ENCODE peak calls at places on chromosomes 11 and 22, in four cellular contexts. E is fibroblast of lung, X is sigmoid colon, J is bronchial epithelial cell. R is an unnamed sample. For H3K27me3, the result is how much of the 10 kb centered on the place peaks cover.

GRCh38 chr11:127919206-127920000 is 668.0 kb downstream of the ETS1 start:
- DNase-seq in X (no peak), J (peak), E (peak), R (peak)

GRCh38 chr11:130775306-130776043 is 140.8 kb downstream of the SNX19 start:
- DNase-seq in J (peak), X (no peak), E (peak), R (peak)

GRCh38 chr11:126512741-126513715 is 157.5 kb downstream of the ST3GAL4 start:
- DNase-seq in E (no peak), X (peak), J (no peak), R (no peak)

GRCh38 chr11:94910779-94911178 is 62.6 kb downstream of the CWC15 start:
- DNase-seq in J (no peak), E (peak), X (no peak), R (no peak)

GRCh38 chr11:28657378-28658030 is 549.3 kb downstream of the METTL15 start:
- DNase-seq in J (peak), X (no peak), E (peak), R (no peak)

GRCh38 chr11:115869780-115870431 is 365.7 kb upstream of the CADM1 start:
- DNase-seq in J (peak), X (no peak), E (peak), R (peak)

GRCh38 chr11:6498121-6498520 is 1.0 kb downstream of the DNHD1 start:
- DNase-seq in E (peak), J (no peak), X (no peak), R (peak)

GRCh38 chr11:60763692-60764369 is 7.2 kb downstream of the MS4A15 start:
- DNase-seq in E (no peak), X (no peak), J (no peak), R (no peak)

GRCh38 chr11:66889974-66890373 is 33.1 kb downstream of the LRFN4 start:
- DNase-seq in E (peak), J (no peak), X (no peak), R (no peak)

GRCh38 chr11:117823294-117823940 is 1.1 kb downstream of the FXYD2 start:
- DNase-seq in J (no peak), X (peak), E (no peak), R (no peak)

GRCh38 chr11:78168539-78169477 is 19.6 kb downstream of the KCTD21 start:
- DNase-seq in E (peak), X (peak), J (no peak), R (peak)

GRCh38 chr11:17718510-17718962 is 835 bp upstream of the MYOD1 start:
- DNase-seq in X (no peak), J (no peak), E (no peak), R (no peak)

GRCh38 chr11:7603031-7603781 is 70.1 kb downstream of the CYB5R2 start:
- DNase-seq in E (no peak), X (no peak), J (no peak), R (no peak)

GRCh38 chr22:33438273-33438672 is 380.1 kb upstream of the SYN3 start:
- DNase-seq in X (peak), E (peak), J (peak), R (peak)

GRCh38 chr11:73260127-73260457 is 12.0 kb upstream of the P2RY6 start:
- DNase-seq in X (no peak), J (no peak), E (no peak), R (no peak)

GRCh38 chr11:33698921-33699320 is 1.7 kb downstream of the C11orf91 start:
- DNase-seq in X (no peak), E (no peak), J (no peak), R (no peak)

GRCh38 chr22:39349506-39349966 is 255 bp upstream of the SYNGR1 start:
- DNase-seq in X (no peak), E (no peak), J (no peak), R (peak)

GRCh38 chr11:77967753-77968152 is 26.7 kb downstream of the INTS4 start:
- DNase-seq in X (no peak), J (peak), E (no peak), R (no peak)

DNA sequence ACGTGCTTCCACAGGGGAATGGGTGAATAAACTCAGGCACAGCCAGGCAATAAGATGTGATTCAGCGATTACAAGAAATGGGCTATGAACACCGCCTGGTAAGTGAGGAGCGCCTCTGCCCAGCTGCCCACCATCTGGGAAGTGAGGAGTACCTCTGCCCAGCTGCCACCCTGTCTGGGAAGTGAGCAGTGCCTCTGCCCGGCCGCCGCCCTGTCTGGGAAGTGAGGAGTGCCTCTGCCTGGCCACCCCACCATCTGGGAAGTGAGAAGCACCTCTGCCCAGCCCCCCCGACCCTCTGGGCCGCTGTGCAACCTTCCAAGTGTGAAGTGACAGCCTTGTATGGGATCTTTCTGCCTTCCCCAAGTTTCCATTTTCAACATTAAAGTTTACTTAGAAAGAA is 73.1 kb upstream of the PRR5 start:
- DNase-seq in X (peak), E (no peak), J (no peak), R (no peak)
- H3K27me3 ChIP-seq in X (under half), E (under half), J (under half), R (under half)

GRCh38 chr11:111447931-111448330 is 64.3 kb downstream of the BTG4 start:
- DNase-seq in J (no peak), E (no peak), X (no peak), R (no peak)
- H3K4me3 ChIP-seq in J (no peak), E (no peak), X (no peak), R (no peak)

DNA sequence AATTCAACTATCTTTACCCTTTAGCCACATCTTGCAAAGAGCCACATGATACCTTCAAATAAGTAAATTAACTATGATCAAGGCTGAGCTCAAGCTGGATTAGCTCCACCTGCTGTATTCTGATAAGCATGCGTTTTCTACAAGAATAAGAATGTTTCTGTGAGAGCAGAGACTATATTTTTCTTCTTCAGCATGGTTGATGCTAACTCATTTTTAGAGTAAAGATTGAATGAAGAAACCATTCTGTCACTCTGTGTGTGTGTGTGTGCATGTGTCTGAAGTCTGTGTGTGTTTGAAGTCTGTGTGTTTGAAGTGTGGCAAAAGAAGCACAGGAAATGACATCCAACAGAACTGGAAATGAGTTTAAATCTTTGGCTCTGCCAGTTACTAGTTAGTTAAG is 12.0 kb upstream of the LAYN start:
- DNase-seq in X (no peak), E (no peak), J (peak), R (no peak)
- H3K27me3 ChIP-seq in X (under half), E (under half), J (under half), R (under half)

GRCh38 chr11:134276396-134277175 is 407 bp downstream of the GLB1L3 start:
- DNase-seq in X (no peak), J (no peak), E (no peak), R (no peak)
- H3K4me3 ChIP-seq in X (peak), J (peak), E (peak), R (peak)

R was measured in MG63.